ENCODE peak calls at places on chromosomes 7 and 10, in eight cellular contexts. One of them, this sample, is unnamed.

GRCh38 chr10:6247041-6247712 is 44.4 kb downstream of the PFKFB3 start:
- DNase-seq in colonic mucosa: no peak
- DNase-seq in GM12864: no peak
- DNase-seq in GM10248: no peak
- DNase-seq in foreskin fibroblast: no peak
- DNase-seq in heart left ventricle: no peak
- DNase-seq in cardiac fibroblast: peak; percentile 58
- DNase-seq in fibroblast of lung: no peak
- DNase-seq in this sample: no peak

GRCh38 chr7:31408120-31408729 is 67.7 kb upstream of the NEUROD6 start:
- DNase-seq in colonic mucosa: no peak
- DNase-seq in cardiac fibroblast: peak; percentile 25
- DNase-seq in GM10248: no peak
- DNase-seq in fibroblast of lung: peak; percentile 60
- DNase-seq in heart left ventricle: no peak
- DNase-seq in GM12864: no peak
- DNase-seq in foreskin fibroblast: no peak
- DNase-seq in this sample: no peak

GRCh38 chr7:27633062-27633461 is 29.6 kb downstream of the HIBADH start:
- DNase-seq in fibroblast of lung: no peak
- DNase-seq in heart left ventricle: no peak
- DNase-seq in GM10248: no peak
- DNase-seq in cardiac fibroblast: no peak
- DNase-seq in colonic mucosa: no peak
- DNase-seq in GM12864: no peak
- DNase-seq in foreskin fibroblast: no peak
- DNase-seq in this sample: no peak

GRCh38 chr10:28619465-28619864 is 57.9 kb upstream of the BAMBI start:
- DNase-seq in fibroblast of lung: no peak
- DNase-seq in heart left ventricle: no peak
- DNase-seq in cardiac fibroblast: no peak
- DNase-seq in GM10248: no peak
- DNase-seq in GM12864: no peak
- DNase-seq in foreskin fibroblast: no peak
- DNase-seq in colonic mucosa: no peak
- DNase-seq in this sample: no peak

GRCh38 chr7:150958071-150958552 is 20.0 kb downstream of the KCNH2 start:
- DNase-seq in cardiac fibroblast: no peak
- DNase-seq in GM12864: no peak
- DNase-seq in foreskin fibroblast: no peak
- DNase-seq in heart left ventricle: peak; percentile 57
- DNase-seq in colonic mucosa: no peak
- DNase-seq in fibroblast of lung: no peak
- DNase-seq in GM10248: no peak
- DNase-seq in this sample: no peak

GRCh38 chr7:6160191-6160623 is 112.2 kb downstream of the CYTH3 start:
- DNase-seq in GM10248: no peak
- DNase-seq in heart left ventricle: no peak
- DNase-seq in GM12864: no peak
- DNase-seq in foreskin fibroblast: peak; percentile 92
- DNase-seq in colonic mucosa: peak; percentile 35
- DNase-seq in fibroblast of lung: peak; percentile 82
- DNase-seq in cardiac fibroblast: peak; percentile 90
- DNase-seq in this sample: no peak

GRCh38 chr10:131997366-131998049 is 15.8 kb upstream of the BNIP3 start:
- DNase-seq in foreskin fibroblast: peak; percentile 95
- DNase-seq in heart left ventricle: no peak
- DNase-seq in GM10248: no peak
- DNase-seq in fibroblast of lung: peak; percentile 91
- DNase-seq in cardiac fibroblast: peak; percentile 90
- DNase-seq in GM12864: no peak
- DNase-seq in colonic mucosa: peak; percentile 47
- DNase-seq in this sample: no peak

GRCh38 chr7:114107522-114107921 is 188.7 kb upstream of the PPP1R3A start:
- DNase-seq in fibroblast of lung: no peak
- DNase-seq in GM12864: no peak
- DNase-seq in cardiac fibroblast: no peak
- DNase-seq in colonic mucosa: no peak
- DNase-seq in heart left ventricle: no peak
- DNase-seq in foreskin fibroblast: peak; percentile 88
- DNase-seq in GM10248: no peak
- DNase-seq in this sample: no peak

GRCh38 chr7:101746311-101746710 is 71.1 kb upstream of the CUX1 start:
- DNase-seq in cardiac fibroblast: no peak
- DNase-seq in fibroblast of lung: no peak
- DNase-seq in heart left ventricle: no peak
- DNase-seq in colonic mucosa: no peak
- DNase-seq in foreskin fibroblast: no peak
- DNase-seq in GM10248: no peak
- DNase-seq in GM12864: no peak
- DNase-seq in this sample: peak; percentile 48

GRCh38 chr7:45183711-45184210 is 26.2 kb downstream of the RAMP3 start:
- DNase-seq in heart left ventricle: no peak
- DNase-seq in colonic mucosa: no peak
- DNase-seq in foreskin fibroblast: no peak
- DNase-seq in GM12864: no peak
- DNase-seq in fibroblast of lung: no peak
- DNase-seq in cardiac fibroblast: no peak
- DNase-seq in GM10248: no peak
- DNase-seq in this sample: no peak

GRCh38 chr7:2886900-2887299 is 42.8 kb upstream of the GNA12 start:
- DNase-seq in GM10248: peak; percentile 78
- DNase-seq in cardiac fibroblast: peak; percentile 89
- DNase-seq in heart left ventricle: no peak
- DNase-seq in GM12864: no peak
- DNase-seq in fibroblast of lung: peak; percentile 90
- DNase-seq in colonic mucosa: peak; percentile 67
- DNase-seq in foreskin fibroblast: peak; percentile 84
- DNase-seq in this sample: peak; percentile 85

DNA sequence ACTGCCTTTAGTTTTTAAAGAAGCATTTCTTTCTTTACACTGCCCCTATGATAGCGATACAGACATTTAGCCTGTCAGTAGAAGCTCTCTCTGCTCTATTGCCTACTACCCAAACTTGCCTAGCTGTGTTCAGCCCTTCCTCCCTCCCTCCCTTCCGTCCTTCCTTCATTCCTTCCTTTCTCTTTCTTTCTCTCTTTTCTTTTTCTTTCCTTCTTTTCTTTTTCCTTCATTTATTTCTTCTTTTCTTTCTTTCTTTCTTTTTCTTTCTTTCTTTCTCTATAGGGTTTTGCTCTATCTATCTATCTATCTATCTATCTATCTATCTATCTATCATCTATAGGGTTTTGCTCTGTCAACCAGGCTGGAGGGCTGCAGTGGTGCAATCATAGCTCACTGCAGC is 7.1 kb upstream of the ZNF212 start:
- DNase-seq in cardiac fibroblast: no peak
- DNase-seq in colonic mucosa: no peak
- DNase-seq in foreskin fibroblast: no peak
- DNase-seq in heart left ventricle: no peak
- DNase-seq in GM12864: no peak
- DNase-seq in GM10248: no peak
- DNase-seq in fibroblast of lung: no peak
- DNase-seq in this sample: no peak
- TF ChIP-seq CTCF in cardiac fibroblast: no peak
- TF ChIP-seq CTCF in colonic mucosa: no peak
- TF ChIP-seq CTCF in foreskin fibroblast: no peak
- TF ChIP-seq CTCF in heart left ventricle: no peak
- TF ChIP-seq CTCF in GM12864: no peak
- TF ChIP-seq CTCF in GM10248: no peak
- TF ChIP-seq CTCF in fibroblast of lung: no peak
- TF ChIP-seq CTCF in this sample: no peak

GRCh38 chr7:23273141-23273599 is 26.0 kb upstream of the MALSU1 start:
- DNase-seq in foreskin fibroblast: peak; percentile 90
- DNase-seq in cardiac fibroblast: peak; percentile 89
- DNase-seq in fibroblast of lung: peak; percentile 89
- DNase-seq in GM12864: peak; percentile 89
- DNase-seq in GM10248: peak; percentile 85
- DNase-seq in colonic mucosa: peak; percentile 93
- DNase-seq in heart left ventricle: peak; percentile 90
- DNase-seq in this sample: peak; percentile 82

GRCh38 chr7:23277359-23277989 is 21.7 kb upstream of the MALSU1 start:
- DNase-seq in colonic mucosa: peak; percentile 51
- DNase-seq in cardiac fibroblast: peak; percentile 84
- DNase-seq in fibroblast of lung: peak; percentile 80
- DNase-seq in GM12864: peak; percentile 56
- DNase-seq in GM10248: peak; percentile 64
- DNase-seq in foreskin fibroblast: peak; percentile 82
- DNase-seq in heart left ventricle: no peak
- DNase-seq in this sample: peak; percentile 69

GRCh38 chr7:23275906-23276305 is 23.2 kb upstream of the MALSU1 start:
- DNase-seq in GM12864: no peak
- DNase-seq in heart left ventricle: no peak
- DNase-seq in cardiac fibroblast: no peak
- DNase-seq in foreskin fibroblast: no peak
- DNase-seq in colonic mucosa: no peak
- DNase-seq in fibroblast of lung: no peak
- DNase-seq in GM10248: no peak
- DNase-seq in this sample: no peak

GRCh38 chr7:23276947-23277346 is 22.2 kb upstream of the MALSU1 start:
- DNase-seq in foreskin fibroblast: no peak
- DNase-seq in colonic mucosa: no peak
- DNase-seq in heart left ventricle: no peak
- DNase-seq in cardiac fibroblast: no peak
- DNase-seq in fibroblast of lung: no peak
- DNase-seq in GM12864: no peak
- DNase-seq in GM10248: no peak
- DNase-seq in this sample: no peak

DNA sequence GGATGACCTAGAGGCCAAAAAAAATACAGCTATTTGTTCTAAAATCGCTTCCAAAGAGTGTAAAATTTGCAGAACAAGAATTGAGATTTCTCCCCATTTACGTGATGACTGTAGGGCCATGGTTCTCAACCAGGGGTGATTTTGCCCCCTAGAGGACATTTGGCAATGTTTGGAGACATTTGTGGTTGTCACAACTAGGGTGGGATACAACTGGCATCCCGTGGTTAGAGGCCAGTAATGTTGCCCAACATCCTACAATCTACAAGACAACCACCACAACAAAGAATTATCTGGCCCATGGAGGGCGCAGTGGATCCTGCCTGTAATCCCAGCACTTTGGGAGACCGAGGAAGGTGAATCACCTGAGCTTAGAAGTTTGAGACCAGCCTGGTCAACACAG is 22.8 kb upstream of the MALSU1 start:
- DNase-seq in GM10248: no peak
- DNase-seq in GM12864: no peak
- DNase-seq in cardiac fibroblast: peak; percentile 14
- DNase-seq in colonic mucosa: no peak
- DNase-seq in heart left ventricle: no peak
- DNase-seq in foreskin fibroblast: no peak
- DNase-seq in fibroblast of lung: no peak
- DNase-seq in this sample: no peak
- TF ChIP-seq CTCF in GM10248: peak; percentile 17
- TF ChIP-seq CTCF in GM12864: peak; percentile 57
- TF ChIP-seq CTCF in cardiac fibroblast: no peak
- TF ChIP-seq CTCF in colonic mucosa: no peak
- TF ChIP-seq CTCF in heart left ventricle: no peak
- TF ChIP-seq CTCF in foreskin fibroblast: peak; percentile 8
- TF ChIP-seq CTCF in fibroblast of lung: no peak
- TF ChIP-seq CTCF in this sample: no peak

DNA sequence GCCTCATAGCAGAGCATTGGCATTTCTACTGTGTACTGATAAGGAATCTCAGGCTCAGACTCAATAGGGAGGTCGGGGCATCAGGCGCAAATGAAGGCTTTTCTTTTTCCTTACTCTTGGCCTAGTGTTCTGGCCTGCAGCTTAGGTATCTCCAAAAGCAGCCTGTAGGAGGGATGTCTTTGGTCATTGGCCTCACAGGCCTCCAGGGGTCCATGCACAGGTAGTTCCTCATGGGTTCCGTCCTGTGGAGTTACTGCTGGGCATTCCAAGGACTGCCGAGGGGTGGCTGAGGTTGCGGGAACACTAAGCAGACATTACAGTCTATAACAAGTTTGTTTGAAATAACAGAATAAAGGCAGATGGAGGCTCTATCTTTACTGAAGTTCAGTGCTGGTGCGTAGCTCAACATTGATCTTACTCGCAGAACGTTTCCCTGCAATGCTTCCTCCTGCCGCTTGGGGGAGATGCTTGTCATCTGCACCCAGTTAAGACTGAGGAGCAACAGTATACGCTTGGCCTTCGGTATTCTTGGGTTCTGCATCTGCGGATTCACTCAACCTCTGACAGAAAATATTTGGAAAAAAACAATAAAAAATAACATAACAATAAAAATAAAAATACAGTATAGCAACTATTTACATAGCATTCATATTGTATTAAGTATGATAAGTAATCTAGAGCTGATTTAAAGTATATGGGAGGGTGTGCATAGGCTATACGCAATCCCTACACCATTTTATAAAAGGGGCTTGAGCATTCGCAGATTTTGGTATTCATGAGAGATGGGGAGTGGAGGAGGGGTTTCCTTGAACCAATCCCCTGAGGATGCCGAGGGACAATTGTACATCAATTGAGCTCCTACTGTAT is 58.9 kb downstream of the SH2D4B start:
- DNase-seq in GM10248: peak; percentile 46
- DNase-seq in heart left ventricle: no peak
- DNase-seq in foreskin fibroblast: peak; percentile 10
- DNase-seq in cardiac fibroblast: peak; percentile 61
- DNase-seq in colonic mucosa: peak; percentile 36
- DNase-seq in GM12864: no peak
- DNase-seq in fibroblast of lung: peak; percentile 37
- DNase-seq in this sample: no peak
- TF ChIP-seq CTCF in GM10248: peak; percentile 53
- TF ChIP-seq CTCF in heart left ventricle: peak; percentile 42
- TF ChIP-seq CTCF in foreskin fibroblast: peak; percentile 78
- TF ChIP-seq CTCF in cardiac fibroblast: peak; percentile 97
- TF ChIP-seq CTCF in colonic mucosa: peak; percentile 82
- TF ChIP-seq CTCF in GM12864: peak; percentile 92
- TF ChIP-seq CTCF in fibroblast of lung: peak; percentile 87
- TF ChIP-seq CTCF in this sample: peak; percentile 56

GRCh38 chr10:13998090-13998838 is 332.5 kb downstream of the FRMD4A start:
- DNase-seq in colonic mucosa: no peak
- DNase-seq in GM10248: no peak
- DNase-seq in GM12864: no peak
- DNase-seq in cardiac fibroblast: peak; percentile 89
- DNase-seq in fibroblast of lung: no peak
- DNase-seq in foreskin fibroblast: no peak
- DNase-seq in heart left ventricle: no peak
- DNase-seq in this sample: no peak

GRCh38 chr10:13994932-13995331 is 335.8 kb downstream of the FRMD4A start:
- DNase-seq in GM12864: no peak
- DNase-seq in foreskin fibroblast: no peak
- DNase-seq in cardiac fibroblast: no peak
- DNase-seq in colonic mucosa: no peak
- DNase-seq in fibroblast of lung: no peak
- DNase-seq in GM10248: no peak
- DNase-seq in heart left ventricle: no peak
- DNase-seq in this sample: no peak

GRCh38 chr10:13993634-13994033 is 337.1 kb downstream of the FRMD4A start:
- DNase-seq in cardiac fibroblast: no peak
- DNase-seq in fibroblast of lung: no peak
- DNase-seq in GM12864: no peak
- DNase-seq in foreskin fibroblast: no peak
- DNase-seq in colonic mucosa: no peak
- DNase-seq in GM10248: no peak
- DNase-seq in heart left ventricle: no peak
- DNase-seq in this sample: no peak

GRCh38 chr10:13993169-13993568 is 337.6 kb downstream of the FRMD4A start:
- DNase-seq in GM10248: no peak
- DNase-seq in fibroblast of lung: peak; percentile 88
- DNase-seq in cardiac fibroblast: peak; percentile 84
- DNase-seq in colonic mucosa: no peak
- DNase-seq in GM12864: no peak
- DNase-seq in heart left ventricle: no peak
- DNase-seq in foreskin fibroblast: peak; percentile 92
- DNase-seq in this sample: no peak

GRCh38 chr10:13997650-13998049 is 333.1 kb downstream of the FRMD4A start:
- DNase-seq in colonic mucosa: no peak
- DNase-seq in GM12864: no peak
- DNase-seq in heart left ventricle: no peak
- DNase-seq in foreskin fibroblast: no peak
- DNase-seq in fibroblast of lung: no peak
- DNase-seq in GM10248: no peak
- DNase-seq in cardiac fibroblast: no peak
- DNase-seq in this sample: no peak
- TF ChIP-seq CTCF in colonic mucosa: no peak
- TF ChIP-seq CTCF in GM12864: no peak
- TF ChIP-seq CTCF in heart left ventricle: no peak
- TF ChIP-seq CTCF in foreskin fibroblast: no peak
- TF ChIP-seq CTCF in fibroblast of lung: no peak
- TF ChIP-seq CTCF in GM10248: no peak
- TF ChIP-seq CTCF in cardiac fibroblast: no peak
- TF ChIP-seq CTCF in this sample: no peak

This sample was measured in GM13976.